ENCODE peak calls at places on chromosome 14, in six cellular contexts. F is heart right ventricle, R is esophagus muscularis mucosa, B is pancreas, M is H1, C is stomach. Q is an unnamed sample. For H3K4me1, the result is how much of the 10 kb centered on the place peaks cover.

GRCh38 chr14:106459971-106460730 is 933.8 kb downstream of the TMEM121 start:
- DNase-seq in F (no peak), R (no peak), B (no peak), M (no peak), C (no peak), Q (no peak)

GRCh38 chr14:48584031-48584430 is 908.6 kb upstream of the MDGA2 start:
- DNase-seq in F (no peak), R (no peak), B (no peak), M (no peak), C (no peak), Q (no peak)

GRCh38 chr14:100062602-100063001 is 2.6 kb upstream of the EVL start:
- DNase-seq in F (no peak), R (no peak), B (no peak), M (no peak), C (no peak), Q (no peak)

GRCh38 chr14:72715215-72715909 is 178.5 kb downstream of the DPF3 start:
- DNase-seq in F (peak), R (no peak), B (no peak), M (no peak), C (no peak), Q (peak)

GRCh38 chr14:103016071-103016470 is 41.3 kb downstream of the CDC42BPB start:
- DNase-seq in F (no peak), R (no peak), B (no peak), M (no peak), C (no peak), Q (no peak)

GRCh38 chr14:53011053-53011462 is 60.2 kb upstream of the FERMT2 start:
- DNase-seq in F (peak), R (peak), B (no peak), M (no peak), C (peak), Q (peak)

GRCh38 chr14:52948039-52948438 is 2.8 kb downstream of the FERMT2 start:
- DNase-seq in F (no peak), R (no peak), B (no peak), M (no peak), C (no peak), Q (no peak)

GRCh38 chr14:93984987-93985410 is 8.6 kb upstream of the ASB2 start:
- DNase-seq in F (peak), R (no peak), B (no peak), M (peak), C (no peak), Q (no peak)

GRCh38 chr14:55641954-55642353 is 61.9 kb downstream of the KTN1 start:
- DNase-seq in F (no peak), R (no peak), B (no peak), M (no peak), C (no peak), Q (no peak)

DNA sequence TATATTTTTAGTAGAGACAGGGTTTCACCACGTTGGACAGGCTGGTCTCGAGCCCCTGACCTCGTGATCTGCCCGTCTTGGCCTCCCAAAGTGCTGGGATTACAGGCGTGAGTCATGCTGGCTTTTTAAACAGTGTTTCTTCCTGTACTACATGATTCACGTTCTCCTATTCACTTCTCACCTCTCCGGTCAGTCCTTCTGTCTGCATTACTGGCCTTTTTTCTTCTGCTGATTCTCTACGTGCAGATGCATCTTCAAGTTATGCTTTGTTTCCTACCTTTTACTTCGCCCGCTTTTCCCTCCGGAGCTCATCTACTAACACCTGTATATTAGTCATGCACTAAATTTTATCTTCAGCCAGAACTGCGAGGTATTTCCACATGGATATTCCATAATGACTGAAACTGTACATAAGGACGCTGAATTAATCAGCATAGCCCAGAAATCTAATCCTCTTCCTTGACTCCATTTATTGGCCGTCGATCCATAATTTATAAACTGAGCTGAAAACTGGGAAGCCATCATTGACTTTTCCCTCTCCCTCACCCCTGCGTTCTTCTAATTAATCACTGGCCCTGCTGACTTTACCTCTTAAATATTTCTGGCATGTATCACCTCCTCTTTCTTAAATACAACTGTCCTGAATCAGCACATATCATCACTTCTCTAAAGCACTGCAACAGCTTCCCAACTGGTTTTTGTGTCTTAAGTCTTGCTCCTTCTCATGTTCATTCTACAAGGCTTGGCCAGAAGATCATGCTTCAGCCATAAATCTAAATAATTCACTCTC is 296.0 kb upstream of the FLRT2 start:
- DNase-seq in F (no peak), R (no peak), B (no peak), M (no peak), C (no peak), Q (no peak)
- H3K4me3 ChIP-seq in F (no peak), R (no peak), B (no peak), M (no peak), C (no peak), Q (no peak)

GRCh38 chr14:90625445-90625844 is 190.8 kb downstream of the TTC7B start:
- DNase-seq in F (no peak), R (no peak), B (no peak), M (no peak), C (no peak), Q (no peak)
- H3K4me1 ChIP-seq in F (half or more), R (half or more), B (under half), M (under half), C (under half), Q (under half)

GRCh38 chr14:105059917-105060565 is 5.2 kb downstream of the GPR132 start:
- DNase-seq in F (no peak), R (no peak), B (no peak), M (no peak), C (no peak), Q (peak)
- H3K27ac ChIP-seq in F (peak), R (peak), B (no peak), M (no peak), C (peak), Q (no peak)

GRCh38 chr14:23621204-23621931 is 14.8 kb upstream of the DHRS2 start:
- DNase-seq in F (no peak), R (peak), B (no peak), M (no peak), C (no peak), Q (no peak)
- H3K4me3 ChIP-seq in F (no peak), R (no peak), B (no peak), M (no peak), C (no peak), Q (no peak)

GRCh38 chr14:101809671-101810514 is 48.4 kb downstream of the PPP2R5C start:
- DNase-seq in F (peak), R (peak), B (peak), M (peak), C (peak), Q (peak)
- H3K4me1 ChIP-seq in F (half or more), R (half or more), B (half or more), M (under half), C (under half), Q (under half)

GRCh38 chr14:76446486-76446885 is 70.5 kb downstream of the ESRRB start:
- DNase-seq in F (no peak), R (no peak), B (no peak), M (no peak), C (no peak), Q (no peak)
- H3K27ac ChIP-seq in F (no peak), R (no peak), B (no peak), M (no peak), C (no peak), Q (no peak)

GRCh38 chr14:69879175-69880047 is at the start of gene SMOC1:
- DNase-seq in F (peak), R (no peak), B (peak), M (peak), C (peak), Q (peak)
- H3K4me3 ChIP-seq in F (peak), R (peak), B (peak), M (peak), C (peak), Q (peak)

GRCh38 chr14:65939184-65939583 is 526.7 kb downstream of the FUT8 start:
- DNase-seq in F (no peak), R (no peak), B (no peak), M (no peak), C (no peak), Q (no peak)
- H3K4me1 ChIP-seq in F (under half), R (under half), B (under half), M (under half), C (under half), Q (under half)

GRCh38 chr14:24228902-24229301 is 3.3 kb downstream of the NEDD8 start:
- DNase-seq in F (no peak), R (no peak), B (no peak), M (no peak), C (no peak), Q (no peak)

GRCh38 chr14:24232645-24233537 is at the start of gene GMPR2:
- DNase-seq in F (no peak), R (no peak), B (no peak), M (no peak), C (no peak), Q (no peak)

GRCh38 chr14:24233538-24233866 is 773 bp downstream of the GMPR2 start:
- DNase-seq in F (no peak), R (no peak), B (no peak), M (no peak), C (no peak), Q (no peak)

GRCh38 chr14:24232121-24232644 is at the start of gene NEDD8:
- DNase-seq in F (peak), R (peak), B (peak), M (peak), C (peak), Q (peak)

GRCh38 chr14:24231263-24232120 is 675 bp downstream of the NEDD8 start:
- DNase-seq in F (no peak), R (no peak), B (no peak), M (peak), C (no peak), Q (no peak)
- H3K27ac ChIP-seq in F (peak), R (peak), B (peak), M (peak), C (peak), Q (peak)